ENCODE peak calls at places on chromosomes 12 and 14, in five cellular contexts. B, F, N, W and O are unnamed samples.

GRCh38 chr14:80576401-80576800 is 365.1 kb upstream of the DIO2 start:
- DNase-seq in B (no peak), F (no peak), N (no peak), W (no peak), O (no peak)

GRCh38 chr12:94998322-94998721 is 5.2 kb downstream of the NDUFA12 start:
- DNase-seq in B (no peak), F (no peak), N (no peak), W (no peak), O (no peak)

GRCh38 chr12:95215925-95216324 is 1.3 kb downstream of the FGD6 start:
- DNase-seq in B (no peak), F (peak), N (peak), W (no peak), O (peak)

GRCh38 chr12:84361651-84362551 is 550.7 kb downstream of the SLC6A15 start:
- DNase-seq in B (no peak), F (peak), N (no peak), W (no peak), O (no peak)

GRCh38 chr14:60183724-60184596 is 18.8 kb upstream of the DHRS7 start:
- DNase-seq in B (peak), F (peak), N (peak), W (no peak), O (peak)

GRCh38 chr14:69133206-69134125 is 19.5 kb downstream of the DCAF5 start:
- DNase-seq in B (no peak), F (no peak), N (peak), W (no peak), O (no peak)

GRCh38 chr14:74077401-74077800 is 6.9 kb downstream of the ALDH6A1 start:
- DNase-seq in B (no peak), F (no peak), N (no peak), W (no peak), O (no peak)

GRCh38 chr12:132264086-132265010 is 65.0 kb downstream of the GALNT9 start:
- DNase-seq in B (no peak), F (no peak), N (no peak), W (no peak), O (no peak)

GRCh38 chr14:35669782-35670181 is 135.8 kb downstream of the INSM2 start:
- DNase-seq in B (no peak), F (no peak), N (peak), W (no peak), O (no peak)

GRCh38 chr12:70154960-70155589 is 88.2 kb upstream of the CNOT2 start:
- DNase-seq in B (no peak), F (peak), N (peak), W (no peak), O (no peak)

GRCh38 chr14:21917699-21918436 is 244.2 kb upstream of the OR4E1 start:
- DNase-seq in B (no peak), F (peak), N (peak), W (peak), O (peak)

GRCh38 chr12:130849561-130850417 is 10.7 kb upstream of the STX2 start:
- DNase-seq in B (no peak), F (peak), N (no peak), W (no peak), O (no peak)

GRCh38 chr12:132611620-132612019 is 1.2 kb upstream of the LRCOL1 start:
- DNase-seq in B (no peak), F (no peak), N (no peak), W (no peak), O (no peak)

DNA sequence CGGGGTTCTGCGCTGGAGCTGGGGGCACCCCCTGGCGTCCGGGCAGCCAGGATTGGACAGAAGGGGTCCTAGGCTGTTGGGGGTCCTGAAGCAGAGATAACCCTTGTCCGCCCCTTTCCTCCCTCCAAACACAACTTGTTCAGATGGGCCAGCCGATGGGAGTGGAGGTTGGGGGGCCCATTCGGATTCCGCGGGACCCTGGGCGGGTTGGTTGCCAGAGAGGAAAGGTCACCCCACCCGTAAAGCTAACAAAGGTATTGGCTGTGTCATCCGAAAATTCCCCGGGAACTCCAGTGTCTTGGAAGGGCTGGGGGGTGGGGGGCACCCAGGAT is 1.3 kb downstream of the FAM222A start:
- DNase-seq in B (no peak), F (no peak), N (no peak), W (no peak), O (no peak)
- H3K4me3 ChIP-seq in B (peak), F (peak), N (no peak), W (peak), O (no peak)

DNA sequence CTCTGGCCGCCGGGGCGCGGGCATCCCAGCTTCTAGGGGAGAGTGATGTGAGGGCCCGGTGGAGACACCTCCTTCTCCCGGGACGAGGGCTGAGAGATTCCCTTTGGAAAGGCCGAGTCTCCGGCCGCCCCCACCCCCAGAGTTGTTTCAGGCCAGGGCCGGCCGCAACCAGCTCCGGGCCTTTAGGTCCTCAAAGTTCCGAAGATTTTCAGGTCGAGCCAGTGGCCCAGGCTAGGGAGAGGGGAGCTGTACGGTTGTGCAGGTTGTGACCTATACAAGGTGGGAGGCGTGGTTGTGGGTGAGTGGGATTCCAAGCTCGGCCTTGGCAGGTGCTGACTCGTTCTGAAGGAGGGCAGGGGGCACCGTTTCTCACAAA is 18.4 kb upstream of the ANKRD33 start:
- DNase-seq in B (no peak), F (peak), N (no peak), W (no peak), O (no peak)
- H3K4me3 ChIP-seq in B (no peak), F (peak), N (peak), W (peak), O (peak)

DNA sequence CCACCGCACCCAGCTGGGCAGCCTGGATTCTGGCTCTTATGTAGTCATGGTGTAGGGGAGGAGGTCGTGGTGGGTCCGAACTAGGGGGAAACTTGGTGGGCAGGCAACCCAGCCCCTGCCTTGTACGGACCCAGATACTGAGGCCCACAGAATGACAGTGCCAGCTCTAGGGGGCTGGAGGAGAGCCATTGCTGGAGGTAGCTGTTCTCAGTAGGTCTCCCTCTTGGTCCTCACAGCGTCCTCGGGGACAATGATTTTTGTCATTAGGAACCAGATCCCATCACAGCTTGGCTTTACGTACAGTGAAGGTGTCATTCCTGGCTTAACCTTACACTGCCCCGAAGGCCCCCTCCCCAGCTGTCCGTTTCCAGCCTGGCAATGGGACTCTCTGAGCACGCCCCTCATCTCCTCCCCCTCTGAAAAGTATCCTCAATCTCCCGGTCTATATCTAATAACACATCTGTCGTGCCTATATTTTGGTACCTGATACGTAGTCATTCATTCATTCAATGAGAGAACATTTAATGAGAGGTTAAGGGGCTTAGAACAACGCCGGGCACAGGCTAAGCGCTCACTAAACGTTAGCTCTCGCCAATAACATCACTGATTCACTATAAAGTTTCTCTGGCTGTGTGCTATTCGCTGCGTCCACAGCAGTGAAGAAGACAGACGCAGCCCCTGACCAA is 619 bp upstream of the DYNC1H1 start:
- DNase-seq in B (no peak), F (no peak), N (no peak), W (no peak), O (no peak)
- H3K4me3 ChIP-seq in B (peak), F (peak), N (peak), W (no peak), O (no peak)

GRCh38 chr12:46300906-46301305 is 32.1 kb upstream of the SLC38A1 start:
- DNase-seq in B (no peak), F (no peak), N (peak), W (peak), O (no peak)
- H3K4me3 ChIP-seq in B (no peak), F (no peak), N (no peak), W (no peak), O (no peak)

DNA sequence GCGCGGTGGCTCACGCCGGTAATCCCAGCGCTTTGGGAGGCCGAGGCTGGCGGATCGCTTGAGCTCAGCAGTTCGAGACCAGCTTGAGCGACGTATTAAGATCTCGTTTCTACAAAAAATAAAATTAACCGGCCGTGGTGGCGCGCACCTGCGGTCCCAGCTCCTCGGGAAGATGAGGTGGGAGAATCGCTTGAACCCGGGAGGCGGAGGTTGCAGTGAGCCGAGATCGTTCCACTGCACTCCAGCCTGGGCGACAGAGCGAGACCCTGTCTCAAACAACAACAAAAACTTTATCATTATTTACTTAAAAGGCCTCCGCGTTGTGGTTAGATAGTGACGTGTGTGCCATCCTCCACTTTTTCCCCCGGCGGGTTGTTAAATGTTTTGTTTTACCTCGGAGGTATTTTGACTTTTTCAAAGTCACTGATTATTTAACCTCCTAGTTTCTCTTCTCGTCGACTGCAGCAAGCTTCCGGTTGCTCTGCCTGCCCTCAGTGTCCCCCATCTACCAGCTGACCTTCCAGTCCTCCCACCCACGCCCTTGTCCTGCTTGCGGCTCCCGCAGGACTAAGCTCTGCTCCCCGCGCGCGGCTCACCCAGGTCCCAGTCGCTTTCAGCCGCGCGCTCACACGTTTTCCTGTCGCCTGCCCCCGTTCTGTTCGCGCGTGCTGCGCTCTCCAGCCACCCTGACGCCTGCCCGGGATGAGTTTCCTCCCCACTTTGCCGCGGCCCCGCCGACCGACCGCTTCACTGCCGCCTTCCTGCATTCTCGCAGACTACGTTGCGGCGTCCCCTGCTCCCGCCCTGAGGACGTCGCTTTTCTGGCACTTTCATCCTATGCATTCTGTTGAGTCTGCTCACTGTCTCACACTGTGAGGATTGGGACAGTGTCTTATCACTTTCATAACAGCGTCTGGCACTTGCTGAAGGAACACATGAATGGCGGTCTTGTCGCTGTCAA is 1.2 kb upstream of the SCAF11 start:
- DNase-seq in B (peak), F (peak), N (peak), W (peak), O (no peak)
- H3K4me3 ChIP-seq in B (peak), F (peak), N (peak), W (peak), O (peak)

GRCh38 chr12:41683513-41683912 is 461.2 kb downstream of the GXYLT1 start:
- DNase-seq in B (no peak), F (no peak), N (no peak), W (no peak), O (no peak)
- H3K4me3 ChIP-seq in B (no peak), F (no peak), N (no peak), W (no peak), O (no peak)

DNA sequence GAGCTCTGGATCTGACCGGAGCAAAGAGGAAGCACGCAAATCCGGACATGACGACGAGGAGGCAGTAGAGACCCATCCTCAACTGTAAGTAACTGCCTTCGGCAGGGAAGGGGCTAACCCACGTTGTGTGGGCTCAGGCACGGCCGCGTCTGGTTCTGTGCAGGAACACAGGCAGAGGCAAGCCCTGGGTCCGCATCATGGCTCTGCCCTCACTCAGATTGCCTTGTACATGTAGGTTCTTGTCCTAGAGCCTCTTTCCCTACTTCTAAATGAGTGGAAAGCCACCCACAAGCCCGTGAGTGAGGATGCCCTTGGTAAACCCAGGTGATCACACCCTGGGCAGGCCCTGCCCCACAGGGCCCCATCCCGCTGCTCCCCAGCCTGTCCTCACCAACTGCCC is 8.9 kb upstream of the RPLP0 start:
- DNase-seq in B (no peak), F (no peak), N (no peak), W (no peak), O (no peak)
- H3K4me3 ChIP-seq in B (no peak), F (no peak), N (no peak), W (no peak), O (no peak)

DNA sequence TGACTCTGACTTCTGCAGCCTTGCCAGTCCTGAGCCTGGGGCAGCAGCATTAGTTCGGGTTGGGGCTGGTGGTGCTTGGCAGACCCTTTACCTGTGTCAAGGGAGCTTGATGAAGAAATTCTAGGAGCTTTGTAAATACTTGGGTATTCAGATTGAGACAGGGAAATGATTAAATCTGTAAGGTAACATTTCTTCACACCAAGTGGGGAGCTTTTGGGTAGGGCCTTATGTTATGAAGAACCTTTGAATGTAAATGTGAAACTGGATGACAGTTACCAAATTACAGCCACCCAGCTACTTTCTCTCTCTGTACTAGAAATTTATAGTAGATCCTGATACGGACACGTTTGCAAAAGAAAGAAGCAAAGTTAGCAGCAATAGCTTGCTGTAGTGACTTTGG is 462.3 kb upstream of the RGS6 start:
- DNase-seq in B (no peak), F (no peak), N (no peak), W (no peak), O (no peak)
- H3K4me3 ChIP-seq in B (no peak), F (no peak), N (no peak), W (no peak), O (no peak)

GRCh38 chr14:103138483-103139370 is 15.5 kb downstream of the TNFAIP2 start:
- DNase-seq in B (no peak), F (peak), N (no peak), W (no peak), O (no peak)
- H3K4me3 ChIP-seq in B (no peak), F (peak), N (no peak), W (no peak), O (no peak)

DNA sequence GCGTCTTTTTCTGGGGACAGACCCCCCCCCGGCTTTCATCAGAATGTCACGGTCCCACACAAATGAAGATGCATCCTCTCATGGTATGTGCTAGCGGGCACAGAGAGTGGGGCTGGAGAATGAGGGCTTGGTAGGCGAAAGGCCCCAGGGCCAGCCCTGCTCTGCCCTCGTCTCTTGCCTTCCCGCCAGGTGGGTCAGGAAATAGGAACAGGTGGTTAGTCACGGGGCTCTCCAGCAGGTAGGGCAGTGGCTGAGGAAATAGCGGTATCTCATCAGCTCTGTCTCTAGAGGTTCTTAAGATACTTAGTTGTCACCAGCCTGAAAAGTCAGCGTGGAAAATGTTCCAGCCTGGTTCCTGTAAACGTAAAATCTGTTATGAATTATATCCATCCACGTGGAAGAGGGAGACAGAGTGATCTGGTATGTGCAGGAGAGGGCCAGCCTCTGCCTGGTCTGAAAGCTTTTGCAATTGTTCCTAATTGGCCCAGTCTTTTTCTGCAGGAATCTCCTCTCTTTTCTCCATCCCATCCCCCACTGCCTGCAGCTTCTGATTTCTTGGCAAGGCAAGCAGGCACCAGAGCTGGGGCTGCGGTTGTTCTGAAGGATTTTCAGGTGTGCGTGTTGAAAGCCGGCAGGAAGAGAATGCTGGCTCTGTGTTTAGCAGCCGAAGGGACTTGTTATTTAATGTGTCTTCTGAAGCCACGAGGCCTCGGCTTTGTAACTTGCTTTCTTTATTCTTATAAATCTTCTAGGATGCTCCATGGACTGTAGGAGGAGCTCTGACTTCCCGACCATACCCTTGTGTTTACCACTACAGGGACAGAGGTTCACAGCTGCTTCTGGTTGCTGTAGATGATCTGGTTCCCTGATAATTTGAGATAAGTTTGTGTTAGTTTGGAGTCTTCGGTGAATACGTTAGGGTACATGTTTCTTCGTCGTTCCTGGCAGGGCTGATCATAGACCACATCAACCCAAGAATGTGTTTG is 131.1 kb downstream of the CACNA1C start:
- DNase-seq in B (no peak), F (peak), N (peak), W (no peak), O (peak)
- H3K4me3 ChIP-seq in B (no peak), F (no peak), N (no peak), W (no peak), O (no peak)